ENCODE peak calls at places on chromosomes 4 and X, in ten cellular contexts. R, H, L, K, G, J, N, Y, O and Z are unnamed samples.

GRCh38 chr4:169663894-169664293 is 43.5 kb downstream of the CLCN3 start:
- DNase-seq in L (no peak), H (no peak), R (no peak), K (no peak), Y (no peak), G (no peak), N (no peak), O (no peak), J (no peak), Z (no peak)

GRCh38 chr4:129641179-129641578 is 545.2 kb downstream of the C4orf33 start:
- DNase-seq in R (no peak), L (peak), K (no peak), N (no peak), Y (no peak), G (peak), H (peak), J (peak), O (peak), Z (peak)

GRCh38 chrX:105282077-105282476 is 61.6 kb upstream of the TEX13A start:
- DNase-seq in O (no peak), G (no peak), Y (no peak), L (no peak), R (no peak), N (no peak), K (no peak), J (no peak), H (no peak), Z (no peak)

GRCh38 chr4:137755033-137755471 is 222.8 kb upstream of the PCDH18 start:
- DNase-seq in O (no peak), N (no peak), L (no peak), K (no peak), H (no peak), G (no peak), R (no peak), J (no peak), Y (no peak), Z (peak)

GRCh38 chr4:54581807-54582206 is 76.0 kb upstream of the KIT start:
- DNase-seq in L (peak), H (no peak), R (no peak), Y (no peak), N (no peak), J (no peak), G (no peak), K (no peak), O (no peak), Z (no peak)

GRCh38 chr4:2835978-2836377 is 7.7 kb upstream of the ADD1 start:
- DNase-seq in J (no peak), H (no peak), K (no peak), O (no peak), N (no peak), L (no peak), Y (no peak), G (no peak), R (no peak), Z (no peak)

GRCh38 chrX:141467442-141467841 is 117.1 kb downstream of the SPANXA1 start:
- DNase-seq in Y (no peak), O (no peak), N (no peak), G (no peak), K (no peak), J (no peak), R (no peak), H (no peak), L (no peak), Z (no peak)

GRCh38 chr4:170497105-170497504 is 407.3 kb upstream of the AADAT start:
- DNase-seq in H (no peak), R (peak), O (no peak), G (no peak), N (no peak), J (no peak), K (no peak), L (peak), Y (no peak), Z (peak)

GRCh38 chrX:19682712-19683331 is 167.5 kb upstream of the MAP3K15 start:
- DNase-seq in K (peak), J (peak), H (peak), Y (peak), G (peak), L (peak), R (no peak), N (peak), O (peak), Z (peak)

GRCh38 chr4:102623622-102624021 is 122.5 kb downstream of the NFKB1 start:
- DNase-seq in K (no peak), L (peak), J (no peak), N (no peak), R (no peak), G (no peak), H (no peak), O (no peak), Y (no peak), Z (peak)

GRCh38 chr4:84726356-84726755 is 143.4 kb downstream of the CDS1 start:
- DNase-seq in L (no peak), R (no peak), H (no peak), N (no peak), Y (no peak), G (no peak), J (no peak), K (no peak), O (no peak), Z (peak)

GRCh38 chrX:56995271-56995994 is at the start of gene SPIN3:
- DNase-seq in N (peak), G (peak), K (peak), L (peak), Y (peak), J (peak), H (no peak), O (peak), R (peak), Z (peak)

GRCh38 chrX:136598631-136599030 is 49.3 kb upstream of the CD40LG start:
- DNase-seq in H (no peak), N (no peak), O (no peak), R (no peak), J (no peak), G (no peak), K (no peak), L (no peak), Y (no peak), Z (no peak)

GRCh38 chrX:132837126-132837525 is 121.3 kb downstream of the HS6ST2 start:
- DNase-seq in J (no peak), K (no peak), L (no peak), O (no peak), N (no peak), G (no peak), H (no peak), Y (no peak), R (no peak), Z (peak)

GRCh38 chrX:3516051-3516541 is 169.6 kb upstream of the MXRA5 start:
- DNase-seq in N (no peak), H (no peak), G (no peak), R (no peak), K (no peak), Y (no peak), J (no peak), O (no peak), L (no peak), Z (peak)

GRCh38 chrX:7985568-7985967 is 58.4 kb upstream of the PNPLA4 start:
- DNase-seq in Y (no peak), G (no peak), L (no peak), H (no peak), J (no peak), N (no peak), K (no peak), O (no peak), R (no peak), Z (peak)

GRCh38 chrX:117291760-117292159 is 824.9 kb downstream of the KLHL13 start:
- DNase-seq in H (no peak), O (no peak), R (no peak), L (no peak), G (no peak), Y (no peak), J (no peak), N (no peak), K (no peak), Z (no peak)

GRCh38 chrX:44462851-44463250 is 79.8 kb downstream of the FUNDC1 start:
- DNase-seq in K (no peak), H (no peak), Y (no peak), O (peak), J (no peak), G (no peak), R (no peak), L (no peak), N (no peak), Z (peak)

GRCh38 chr4:127832585-127832984 is 48.1 kb upstream of the PLK4 start:
- DNase-seq in O (no peak), K (no peak), G (no peak), R (no peak), L (no peak), N (no peak), Y (no peak), J (no peak), H (no peak), Z (no peak)

GRCh38 chrX:50903387-50904027 is 7.0 kb upstream of the BMP15 start:
- DNase-seq in H (no peak), Y (no peak), N (no peak), O (no peak), R (no peak), J (no peak), G (no peak), K (no peak), L (no peak), Z (peak)

GRCh38 chr4:64713256-64713840 is 304.1 kb upstream of the TECRL start:
- DNase-seq in O (no peak), J (no peak), K (no peak), L (peak), G (no peak), N (no peak), Y (no peak), R (peak), H (no peak), Z (peak)